ENCODE peak calls at places on chromosomes 5 and 9, in nine cellular contexts. U is fibroblast of mammary gland; O is right cardiac atrium; V is PC-3; B is choroid plexus epithelial cell; Q is cardiac fibroblast; K is effector memory CD4-positive, alpha-beta T cell; S is heart right ventricle; L is CD8-positive, alpha-beta T cell. Z is an unnamed sample.

GRCh38 chr5:134411546-134412266 is at the start of gene CDKN2AIPNL:
- DNase-seq in U (peak), O (peak), V (peak), B (peak), Q (peak), K (peak), S (peak), L (peak), Z (peak)

GRCh38 chr9:16100596-16101091 is 547.8 kb downstream of the CCDC171 start:
- DNase-seq in U (peak), O (peak), V (no peak), B (peak), Q (peak), K (no peak), S (peak), L (no peak), Z (no peak)

GRCh38 chr5:16568875-16569580 is 47.8 kb downstream of the RETREG1 start:
- DNase-seq in U (no peak), O (peak), V (no peak), B (peak), Q (peak), K (no peak), S (peak), L (no peak), Z (peak)

GRCh38 chr9:99105152-99106043 is 485 bp downstream of the TGFBR1 start:
- DNase-seq in U (peak), O (peak), V (peak), B (peak), Q (peak), K (peak), S (peak), L (peak), Z (peak)

GRCh38 chr5:132099073-132099748 is 25.6 kb downstream of the CSF2 start:
- DNase-seq in U (no peak), O (no peak), V (no peak), B (no peak), Q (no peak), K (no peak), S (no peak), L (peak), Z (no peak)

GRCh38 chr5:175880213-175880612 is 8.8 kb downstream of the CPLX2 start:
- DNase-seq in U (no peak), O (no peak), V (no peak), B (no peak), Q (no peak), K (no peak), S (no peak), L (no peak), Z (no peak)

GRCh38 chr9:4106744-4107143 is 193.1 kb downstream of the GLIS3 start:
- DNase-seq in U (peak), O (peak), V (no peak), B (no peak), Q (peak), K (no peak), S (no peak), L (no peak), Z (peak)

GRCh38 chr5:78076351-78076750 is 218.1 kb downstream of the AP3B1 start:
- DNase-seq in U (no peak), O (no peak), V (no peak), B (no peak), Q (no peak), K (no peak), S (no peak), L (no peak), Z (no peak)

GRCh38 chr9:95021166-95021886 is 294.8 kb downstream of the AOPEP start:
- DNase-seq in U (no peak), O (no peak), V (no peak), B (no peak), Q (no peak), K (no peak), S (no peak), L (no peak), Z (peak)

GRCh38 chr5:124935060-124935459 is 188.6 kb upstream of the ZNF608 start:
- DNase-seq in U (no peak), O (no peak), V (no peak), B (no peak), Q (no peak), K (no peak), S (no peak), L (no peak), Z (no peak)

DNA sequence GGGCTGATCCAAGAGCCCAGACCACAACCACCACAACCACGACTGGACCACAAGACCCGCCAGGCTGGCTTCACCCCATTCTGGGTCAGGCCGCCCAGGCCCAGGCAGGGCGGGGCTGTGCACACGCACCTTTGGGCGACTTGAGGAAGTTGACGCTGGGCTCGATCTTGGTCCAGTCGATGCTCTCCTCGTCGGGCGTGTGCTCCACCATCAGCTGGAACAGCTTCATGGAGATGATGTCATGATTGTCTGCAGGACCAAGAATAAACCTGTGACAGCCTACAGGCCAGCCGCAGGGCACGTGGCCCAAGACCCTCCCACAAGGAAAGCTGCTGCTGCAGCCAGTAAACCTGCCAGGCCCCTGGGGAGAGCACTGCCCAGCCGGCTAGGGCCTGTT is 17.3 kb downstream of the LMAN2 start:
- DNase-seq in U (no peak), O (no peak), V (no peak), B (no peak), Q (no peak), K (no peak), S (no peak), L (no peak), Z (no peak)
- H3K4me3 ChIP-seq in U (no peak), O (no peak), V (no peak), B (no peak), Q (no peak), K (no peak), S (no peak), L (no peak), Z (no peak)

DNA sequence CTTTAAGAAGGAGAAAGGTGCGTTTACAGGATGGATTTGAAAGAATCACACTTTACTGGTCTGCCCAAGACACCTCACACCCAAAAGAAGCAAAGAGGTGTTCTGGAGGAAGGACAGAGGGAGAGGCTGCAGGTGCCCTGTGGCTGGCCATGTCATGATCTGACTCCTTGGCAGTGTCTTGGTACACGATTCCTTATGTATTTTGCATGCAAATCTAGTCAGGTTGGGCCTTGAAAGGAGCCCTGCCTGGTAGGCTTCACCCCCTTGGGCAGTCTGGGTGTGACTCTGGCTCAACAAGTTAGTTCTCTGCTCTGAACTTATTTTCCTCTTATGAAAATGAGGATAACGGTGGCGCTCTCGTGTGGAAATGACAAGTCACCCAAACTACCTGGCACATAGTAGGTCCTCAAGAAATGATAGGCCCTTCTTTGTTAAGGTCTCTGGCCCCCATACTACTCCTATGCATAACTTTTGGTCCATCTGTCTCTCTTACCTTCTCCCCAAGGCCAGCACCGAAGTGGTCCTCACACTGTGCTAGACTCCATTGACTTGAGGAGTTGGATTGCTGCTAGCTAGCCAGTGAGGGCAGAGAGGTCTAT is 212.5 kb downstream of the SEMA6A start:
- DNase-seq in U (no peak), O (no peak), V (no peak), B (no peak), Q (no peak), K (no peak), S (no peak), L (no peak), Z (peak)
- H3K4me3 ChIP-seq in U (no peak), O (no peak), V (no peak), B (peak), Q (peak), K (no peak), S (peak), L (no peak), Z (peak)

GRCh38 chr5:150249744-150250143 is 39.8 kb downstream of the CAMK2A start:
- DNase-seq in U (no peak), O (no peak), V (no peak), B (no peak), Q (no peak), K (no peak), S (no peak), L (no peak), Z (no peak)
- H3K4me3 ChIP-seq in U (no peak), O (no peak), V (no peak), B (no peak), Q (no peak), K (no peak), S (no peak), L (no peak), Z (no peak)

DNA sequence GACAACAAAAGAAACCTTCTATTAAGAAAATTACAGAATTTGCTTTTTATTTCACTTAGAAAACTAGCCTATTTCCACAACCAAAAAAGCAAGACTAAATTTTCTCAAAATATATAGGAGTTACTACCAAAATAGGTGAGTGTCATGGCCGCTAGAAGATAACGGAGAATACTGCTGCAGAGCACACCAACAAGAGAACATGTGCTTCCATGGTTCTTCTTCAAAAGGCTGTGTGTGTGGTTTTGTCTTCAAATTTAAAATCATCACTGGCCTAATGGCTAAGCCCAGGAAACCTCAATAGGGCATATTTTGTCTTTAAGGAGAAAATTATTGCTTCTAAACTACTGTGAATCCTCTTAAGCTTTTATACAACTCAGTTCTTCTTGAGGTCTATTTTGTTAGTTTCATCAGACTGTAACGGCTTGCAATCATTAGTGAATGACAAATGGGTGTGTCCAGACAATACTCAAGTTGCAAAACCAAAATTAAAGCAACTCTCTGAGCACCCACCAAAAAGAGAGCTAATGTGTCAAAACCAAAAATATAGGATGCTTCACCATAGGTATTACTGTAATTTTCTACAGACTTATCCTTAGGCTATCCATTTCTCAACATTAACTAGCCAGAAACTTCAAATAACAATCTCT is 3.3 kb downstream of the SETX start:
- DNase-seq in U (no peak), O (no peak), V (no peak), B (no peak), Q (no peak), K (no peak), S (no peak), L (no peak), Z (peak)
- H3K4me3 ChIP-seq in U (no peak), O (no peak), V (no peak), B (no peak), Q (no peak), K (peak), S (peak), L (peak), Z (no peak)

DNA sequence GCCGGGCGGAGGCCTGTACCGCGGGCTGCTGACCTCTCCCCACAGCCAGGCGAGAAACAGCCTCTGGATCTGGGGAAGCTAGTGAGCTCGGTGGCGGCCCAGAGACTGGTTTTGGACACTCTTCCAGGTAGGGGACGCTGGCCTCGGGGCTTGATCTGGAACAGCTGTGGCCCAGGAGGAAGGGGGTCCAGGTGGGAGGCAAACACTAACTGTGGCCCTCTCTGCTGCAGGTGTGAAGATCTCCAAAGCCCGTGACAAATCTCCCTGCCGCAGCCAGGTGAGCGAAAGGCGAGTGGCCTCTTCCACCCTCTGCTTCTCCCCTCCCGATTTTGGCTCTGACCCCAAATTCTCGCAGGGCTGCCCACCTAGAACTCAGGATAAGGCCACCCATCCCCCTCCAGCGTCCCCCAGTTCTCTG is 13.1 kb upstream of the SLC34A1 start:
- DNase-seq in U (no peak), O (no peak), V (no peak), B (no peak), Q (no peak), K (no peak), S (no peak), L (peak), Z (no peak)
- H3K4me3 ChIP-seq in U (no peak), O (peak), V (peak), B (peak), Q (peak), K (peak), S (peak), L (peak), Z (peak)

GRCh38 chr5:31194892-31195291 is 1.4 kb downstream of the CDH6 start:
- DNase-seq in U (peak), O (no peak), V (peak), B (no peak), Q (no peak), K (no peak), S (no peak), L (no peak), Z (peak)
- H3K4me3 ChIP-seq in U (no peak), O (peak), V (peak), B (peak), Q (peak), K (no peak), S (peak), L (no peak), Z (peak)

DNA sequence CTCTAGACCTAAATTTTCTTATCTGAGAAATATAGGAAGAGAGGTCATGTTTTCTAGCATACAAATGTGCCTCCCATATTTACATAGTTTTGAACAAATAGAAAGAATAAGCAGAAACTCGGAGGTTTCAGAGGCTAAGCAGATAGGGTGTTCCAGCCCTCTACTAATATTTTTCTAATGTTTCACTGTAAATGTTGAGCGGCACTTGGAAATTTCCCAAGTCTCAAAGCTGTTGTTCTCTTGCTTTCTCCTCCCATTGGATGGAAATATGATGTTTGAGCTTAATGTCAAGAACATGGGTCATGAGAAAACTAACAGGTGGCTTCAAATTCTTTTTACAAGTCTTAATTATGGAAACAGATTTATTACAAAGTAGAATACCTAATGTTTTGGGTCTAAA is 5.1 kb downstream of the SPINK1 start:
- DNase-seq in U (no peak), O (no peak), V (no peak), B (no peak), Q (no peak), K (no peak), S (no peak), L (no peak), Z (no peak)
- H3K4me3 ChIP-seq in U (no peak), O (no peak), V (no peak), B (no peak), Q (no peak), K (no peak), S (no peak), L (no peak), Z (no peak)

GRCh38 chr5:141913560-141913959 is 10.1 kb upstream of the DELE1 start:
- DNase-seq in U (no peak), O (no peak), V (no peak), B (no peak), Q (no peak), K (no peak), S (no peak), L (no peak), Z (no peak)
- H3K4me3 ChIP-seq in U (peak), O (peak), V (no peak), B (no peak), Q (no peak), K (peak), S (peak), L (no peak), Z (no peak)

DNA sequence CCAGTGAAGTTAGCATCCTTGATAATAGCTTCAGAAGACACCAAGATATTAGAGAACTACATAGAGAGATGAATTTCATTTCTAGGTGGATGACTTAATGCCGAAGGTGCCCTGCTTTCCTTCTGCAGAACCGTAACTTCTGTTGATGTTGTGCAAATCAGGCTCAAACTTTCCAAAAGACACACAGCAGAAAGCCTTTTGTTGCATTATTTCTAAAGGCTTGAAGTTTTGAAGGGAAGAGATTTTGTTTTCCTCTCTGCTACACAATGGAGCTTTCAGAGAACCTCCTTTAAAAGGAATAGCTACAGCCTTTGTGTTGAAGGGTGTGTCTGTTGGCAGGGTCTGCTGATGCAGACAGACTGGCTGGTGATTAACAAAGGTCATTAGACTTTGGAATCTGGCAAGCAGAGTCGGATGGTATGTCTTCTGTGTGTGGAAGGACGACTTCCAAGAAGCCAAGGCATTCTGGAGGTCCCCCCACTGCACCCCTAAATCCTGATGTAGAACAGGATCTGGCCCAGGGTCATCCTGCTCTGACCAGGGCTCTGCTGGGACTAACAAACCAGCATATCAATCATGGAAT is 57.8 kb downstream of the ZNF462 start:
- DNase-seq in U (peak), O (peak), V (peak), B (peak), Q (peak), K (no peak), S (peak), L (no peak), Z (peak)
- H3K4me3 ChIP-seq in U (no peak), O (no peak), V (peak), B (no peak), Q (no peak), K (no peak), S (peak), L (no peak), Z (no peak)

Z was measured in epithelial cell of esophagus.